ENCODE peak calls at places on chromosomes 5 and 9, in nine cellular contexts. One of them, this sample, is unnamed.

GRCh38 chr5:178121450-178122276 is 8.3 kb downstream of the N4BP3 start:
- ATAC-seq in RWPE2: no peak
- ATAC-seq in T-cell: no peak
- ATAC-seq in right cardiac atrium: no peak
- ATAC-seq in activated CD8-positive, alpha-beta T cell treated with anti-CD3 and anti-CD28 coated beads for 36 hours: no peak
- ATAC-seq in heart right ventricle: no peak
- ATAC-seq in activated naive CD8-positive, alpha-beta T cell treated with anti-CD3 and anti-CD28 coated beads, Interleukin-2, amount 10 ng/mL, durations not matched to agents 7 days and 5 days: no peak
- ATAC-seq in stimulated activated effector memory CD8-positive, alpha-beta T cell treated with anti-CD3 and anti-CD28 coated beads, Interleukin-12 subunit alpha, Interleukin-12 subunit beta, amount 100 ng/mL, for 72 hours: no peak
- ATAC-seq in A549: no peak
- ATAC-seq in this sample: no peak

GRCh38 chr5:32507738-32508434 is 63.3 kb upstream of the ZFR start:
- ATAC-seq in right cardiac atrium: peak; percentile 69
- ATAC-seq in RWPE2: peak; percentile 79
- ATAC-seq in A549: peak; percentile 61
- ATAC-seq in activated naive CD8-positive, alpha-beta T cell treated with anti-CD3 and anti-CD28 coated beads, Interleukin-2, amount 10 ng/mL, durations not matched to agents 7 days and 5 days: no peak
- ATAC-seq in heart right ventricle: no peak
- ATAC-seq in activated CD8-positive, alpha-beta T cell treated with anti-CD3 and anti-CD28 coated beads for 36 hours: no peak
- ATAC-seq in T-cell: no peak
- ATAC-seq in stimulated activated effector memory CD8-positive, alpha-beta T cell treated with anti-CD3 and anti-CD28 coated beads, Interleukin-12 subunit alpha, Interleukin-12 subunit beta, amount 100 ng/mL, for 72 hours: no peak
- ATAC-seq in this sample: no peak

GRCh38 chr9:114176601-114177295 is 21.4 kb downstream of the COL27A1 start:
- ATAC-seq in activated naive CD8-positive, alpha-beta T cell treated with anti-CD3 and anti-CD28 coated beads, Interleukin-2, amount 10 ng/mL, durations not matched to agents 7 days and 5 days: no peak
- ATAC-seq in A549: peak; percentile 8
- ATAC-seq in heart right ventricle: no peak
- ATAC-seq in T-cell: no peak
- ATAC-seq in activated CD8-positive, alpha-beta T cell treated with anti-CD3 and anti-CD28 coated beads for 36 hours: no peak
- ATAC-seq in RWPE2: no peak
- ATAC-seq in stimulated activated effector memory CD8-positive, alpha-beta T cell treated with anti-CD3 and anti-CD28 coated beads, Interleukin-12 subunit alpha, Interleukin-12 subunit beta, amount 100 ng/mL, for 72 hours: no peak
- ATAC-seq in right cardiac atrium: no peak
- ATAC-seq in this sample: no peak

GRCh38 chr5:53416144-53416730 is 64.2 kb upstream of the FST start:
- ATAC-seq in activated naive CD8-positive, alpha-beta T cell treated with anti-CD3 and anti-CD28 coated beads, Interleukin-2, amount 10 ng/mL, durations not matched to agents 7 days and 5 days: no peak
- ATAC-seq in A549: no peak
- ATAC-seq in activated CD8-positive, alpha-beta T cell treated with anti-CD3 and anti-CD28 coated beads for 36 hours: no peak
- ATAC-seq in heart right ventricle: no peak
- ATAC-seq in stimulated activated effector memory CD8-positive, alpha-beta T cell treated with anti-CD3 and anti-CD28 coated beads, Interleukin-12 subunit alpha, Interleukin-12 subunit beta, amount 100 ng/mL, for 72 hours: peak; percentile 62
- ATAC-seq in right cardiac atrium: no peak
- ATAC-seq in RWPE2: no peak
- ATAC-seq in T-cell: no peak
- ATAC-seq in this sample: peak; percentile 75

GRCh38 chr5:82886911-82887310 is 190.3 kb downstream of the TMEM167A start:
- ATAC-seq in activated CD8-positive, alpha-beta T cell treated with anti-CD3 and anti-CD28 coated beads for 36 hours: no peak
- ATAC-seq in RWPE2: no peak
- ATAC-seq in stimulated activated effector memory CD8-positive, alpha-beta T cell treated with anti-CD3 and anti-CD28 coated beads, Interleukin-12 subunit alpha, Interleukin-12 subunit beta, amount 100 ng/mL, for 72 hours: no peak
- ATAC-seq in right cardiac atrium: no peak
- ATAC-seq in A549: no peak
- ATAC-seq in T-cell: no peak
- ATAC-seq in activated naive CD8-positive, alpha-beta T cell treated with anti-CD3 and anti-CD28 coated beads, Interleukin-2, amount 10 ng/mL, durations not matched to agents 7 days and 5 days: no peak
- ATAC-seq in heart right ventricle: no peak
- ATAC-seq in this sample: no peak

GRCh38 chr9:86546712-86547111 is 192.5 kb upstream of the TUT7 start:
- ATAC-seq in heart right ventricle: no peak
- ATAC-seq in activated naive CD8-positive, alpha-beta T cell treated with anti-CD3 and anti-CD28 coated beads, Interleukin-2, amount 10 ng/mL, durations not matched to agents 7 days and 5 days: no peak
- ATAC-seq in T-cell: no peak
- ATAC-seq in RWPE2: no peak
- ATAC-seq in right cardiac atrium: no peak
- ATAC-seq in stimulated activated effector memory CD8-positive, alpha-beta T cell treated with anti-CD3 and anti-CD28 coated beads, Interleukin-12 subunit alpha, Interleukin-12 subunit beta, amount 100 ng/mL, for 72 hours: no peak
- ATAC-seq in A549: no peak
- ATAC-seq in activated CD8-positive, alpha-beta T cell treated with anti-CD3 and anti-CD28 coated beads for 36 hours: no peak
- ATAC-seq in this sample: no peak

GRCh38 chr9:98333703-98334582 is 78.5 kb upstream of the TBC1D2 start:
- ATAC-seq in activated naive CD8-positive, alpha-beta T cell treated with anti-CD3 and anti-CD28 coated beads, Interleukin-2, amount 10 ng/mL, durations not matched to agents 7 days and 5 days: no peak
- ATAC-seq in heart right ventricle: no peak
- ATAC-seq in stimulated activated effector memory CD8-positive, alpha-beta T cell treated with anti-CD3 and anti-CD28 coated beads, Interleukin-12 subunit alpha, Interleukin-12 subunit beta, amount 100 ng/mL, for 72 hours: no peak
- ATAC-seq in T-cell: no peak
- ATAC-seq in activated CD8-positive, alpha-beta T cell treated with anti-CD3 and anti-CD28 coated beads for 36 hours: no peak
- ATAC-seq in A549: peak; percentile 60
- ATAC-seq in RWPE2: peak; percentile 90
- ATAC-seq in right cardiac atrium: no peak
- ATAC-seq in this sample: no peak

GRCh38 chr5:129973716-129974426 is 69.6 kb downstream of the CHSY3 start:
- ATAC-seq in heart right ventricle: no peak
- ATAC-seq in A549: no peak
- ATAC-seq in T-cell: no peak
- ATAC-seq in stimulated activated effector memory CD8-positive, alpha-beta T cell treated with anti-CD3 and anti-CD28 coated beads, Interleukin-12 subunit alpha, Interleukin-12 subunit beta, amount 100 ng/mL, for 72 hours: no peak
- ATAC-seq in RWPE2: peak; percentile 73
- ATAC-seq in activated naive CD8-positive, alpha-beta T cell treated with anti-CD3 and anti-CD28 coated beads, Interleukin-2, amount 10 ng/mL, durations not matched to agents 7 days and 5 days: no peak
- ATAC-seq in activated CD8-positive, alpha-beta T cell treated with anti-CD3 and anti-CD28 coated beads for 36 hours: no peak
- ATAC-seq in right cardiac atrium: peak; percentile 40
- ATAC-seq in this sample: no peak

GRCh38 chr5:176396330-176396729 is 7.8 kb downstream of the HIGD2A start:
- ATAC-seq in heart right ventricle: no peak
- ATAC-seq in T-cell: no peak
- ATAC-seq in stimulated activated effector memory CD8-positive, alpha-beta T cell treated with anti-CD3 and anti-CD28 coated beads, Interleukin-12 subunit alpha, Interleukin-12 subunit beta, amount 100 ng/mL, for 72 hours: no peak
- ATAC-seq in right cardiac atrium: no peak
- ATAC-seq in A549: no peak
- ATAC-seq in activated CD8-positive, alpha-beta T cell treated with anti-CD3 and anti-CD28 coated beads for 36 hours: no peak
- ATAC-seq in RWPE2: no peak
- ATAC-seq in activated naive CD8-positive, alpha-beta T cell treated with anti-CD3 and anti-CD28 coated beads, Interleukin-2, amount 10 ng/mL, durations not matched to agents 7 days and 5 days: no peak
- ATAC-seq in this sample: no peak

This sample was measured in activated T-helper 17 cell treated with anti-CD3 and anti-CD28 coated beads, Interleukin-2, amount 50 U/mL, for 72 hours.